ENCODE peak calls at places on chromosomes 5 and 9, in nine cellular contexts. G is NCI-H774; D is naive thymus-derived CD8-positive, alpha-beta T cell; R is omental fat pad; E is stimulated activated CD4-positive, alpha-beta T cell treated with anti-CD3 and anti-CD28 coated beads, Interleukin-2, amount 100 ng/mL, for 48 hours; Y is activated CD4-positive, CD25-positive, alpha-beta regulatory T cell; Z is esophagus squamous epithelium; V is astrocyte; K is SW480. C is an unnamed sample.

GRCh38 chr5:165809914-165810313 is 2304.5 kb downstream of the MAT2B start:
- DNase-seq in G (no peak), D (no peak), R (no peak), E (no peak), Y (no peak), Z (no peak), V (no peak), K (no peak), C (no peak)

GRCh38 chr9:107784235-107784958 is 294.8 kb upstream of the KLF4 start:
- DNase-seq in G (no peak), D (no peak), R (no peak), E (no peak), Y (no peak), Z (no peak), V (peak; percentile 70), K (no peak), C (no peak)

GRCh38 chr5:151793358-151793757 is 21.6 kb downstream of the G3BP1 start:
- DNase-seq in G (no peak), D (no peak), R (no peak), E (no peak), Y (no peak), Z (no peak), V (no peak), K (no peak), C (no peak)

GRCh38 chr9:136644593-136645342 is 17.9 kb upstream of the EGFL7 start:
- DNase-seq in G (no peak), D (peak; percentile 59), R (peak; percentile 34), E (peak; percentile 77), Y (peak; percentile 35), Z (no peak), V (no peak), K (peak; percentile 76), C (no peak)

GRCh38 chr5:67693956-67694564 is 497.5 kb upstream of the CD180 start:
- DNase-seq in G (no peak), D (no peak), R (no peak), E (no peak), Y (no peak), Z (no peak), V (peak; percentile 31), K (no peak), C (no peak)

GRCh38 chr9:136118061-136118366 is 661 bp downstream of the TMEM250 start:
- DNase-seq in G (no peak), D (no peak), R (no peak), E (no peak), Y (no peak), Z (no peak), V (no peak), K (no peak), C (no peak)

GRCh38 chr9:75083188-75083976 is 4.6 kb downstream of the NMRK1 start:
- DNase-seq in G (no peak), D (no peak), R (no peak), E (no peak), Y (no peak), Z (no peak), V (no peak), K (peak; percentile 58), C (no peak)

GRCh38 chr9:138058181-138058580 is 180.6 kb downstream of the CACNA1B start:
- DNase-seq in G (no peak), D (no peak), R (no peak), E (no peak), Y (no peak), Z (no peak), V (no peak), K (no peak), C (no peak)

GRCh38 chr5:40405985-40406384 is 273.7 kb upstream of the PTGER4 start:
- DNase-seq in G (no peak), D (no peak), R (no peak), E (no peak), Y (no peak), Z (no peak), V (no peak), K (no peak), C (no peak)

GRCh38 chr9:34513567-34514214 is 9.1 kb downstream of the ENHO start:
- DNase-seq in G (no peak), D (no peak), R (no peak), E (no peak), Y (no peak), Z (no peak), V (no peak), K (no peak), C (no peak)

GRCh38 chr9:94173632-94174031 is 85.5 kb upstream of the ZNF169 start:
- DNase-seq in G (no peak), D (no peak), R (no peak), E (no peak), Y (no peak), Z (no peak), V (no peak), K (no peak), C (no peak)

GRCh38 chr5:43155394-43156096 is 34.8 kb downstream of the ZNF131 start:
- DNase-seq in G (no peak), D (no peak), R (no peak), E (no peak), Y (no peak), Z (no peak), V (no peak), K (no peak), C (no peak)

GRCh38 chr9:81559197-81559596 is 130.2 kb downstream of the TLE1 start:
- DNase-seq in G (no peak), D (no peak), R (no peak), E (no peak), Y (no peak), Z (no peak), V (no peak), K (no peak), C (no peak)

C was measured in NCI-H2107.